ENCODE peak calls at places on chromosomes 12 and 14, in four cellular contexts. T is fibroblast of lung, A is cardiac muscle cell, U is A549. K is an unnamed sample.

GRCh38 chr14:31395572-31396205 is 24.7 kb downstream of the HEATR5A start:
- DNase-seq in T (no peak), A (no peak), U (no peak), K (no peak)

GRCh38 chr12:57048423-57048822 is 1.5 kb downstream of the MYO1A start:
- DNase-seq in T (no peak), A (no peak), U (no peak), K (no peak)

GRCh38 chr12:130303781-130304180 is 33.9 kb upstream of the PIWIL1 start:
- DNase-seq in T (no peak), A (no peak), U (no peak), K (no peak)

GRCh38 chr12:30982413-30982812 is 55.9 kb downstream of the TSPAN11 start:
- DNase-seq in T (no peak), A (no peak), U (no peak), K (no peak)

GRCh38 chr12:76478045-76478444 is 81.5 kb downstream of the OSBPL8 start:
- DNase-seq in T (no peak), A (no peak), U (no peak), K (no peak)

GRCh38 chr14:24694680-24695079 is 60.7 kb upstream of the GZMB start:
- DNase-seq in T (no peak), A (no peak), U (no peak), K (no peak)

GRCh38 chr14:26984318-26985177 is 386.7 kb upstream of the NOVA1 start:
- DNase-seq in T (peak; percentile 55), A (peak; percentile 81), U (peak; percentile 77), K (peak; percentile 8)

GRCh38 chr12:121711925-121712461 is 559 bp upstream of the TMEM120B start:
- DNase-seq in T (peak; percentile 31), A (peak; percentile 60), U (peak; percentile 53), K (no peak)

GRCh38 chr12:104667139-104667538 is 210.4 kb downstream of the CHST11 start:
- DNase-seq in T (peak; percentile 82), A (no peak), U (no peak), K (no peak)

GRCh38 chr12:47767197-47767724 is 5.8 kb upstream of the SLC48A1 start:
- DNase-seq in T (no peak), A (peak; percentile 57), U (peak; percentile 69), K (no peak)

GRCh38 chr14:92514844-92515509 is 1.4 kb downstream of the RIN3 start:
- DNase-seq in T (no peak), A (no peak), U (no peak), K (peak; percentile 25)

GRCh38 chr12:22529281-22530060 is 14.9 kb downstream of the C2CD5 start:
- DNase-seq in T (peak; percentile 49), A (no peak), U (peak; percentile 62), K (no peak)

GRCh38 chr12:59973515-59973914 is 377.7 kb downstream of the SLC16A7 start:
- DNase-seq in T (peak; percentile 90), A (no peak), U (no peak), K (no peak)

GRCh38 chr14:96121660-96122395 is 82.7 kb downstream of the C14orf132 start:
- DNase-seq in T (peak; percentile 78), A (no peak), U (no peak), K (no peak)

GRCh38 chr14:75277000-75277795 is 1.4 kb upstream of the FOS start:
- DNase-seq in T (peak; percentile 88), A (peak; percentile 90), U (peak; percentile 90), K (peak; percentile 81)

GRCh38 chr14:91303091-91303923 is 58.8 kb upstream of the GPR68 start:
- DNase-seq in T (no peak), A (peak; percentile 67), U (peak; percentile 41), K (no peak)

GRCh38 chr14:94557327-94557726 is 3.9 kb upstream of the SERPINA4 start:
- DNase-seq in T (no peak), A (no peak), U (no peak), K (no peak)

GRCh38 chr14:86777950-86778602 is 1214.9 kb downstream of the GALC start:
- DNase-seq in T (peak; percentile 75), A (no peak), U (no peak), K (no peak)

GRCh38 chr14:70086685-70087379 is 101.9 kb downstream of the SLC8A3 start:
- DNase-seq in T (peak; percentile 27), A (peak; percentile 49), U (peak; percentile 65), K (no peak)

GRCh38 chr14:92716131-92716530 is 32.3 kb downstream of the LGMN start:
- DNase-seq in T (no peak), A (no peak), U (no peak), K (no peak)

GRCh38 chr14:105144666-105145380 is 23.8 kb downstream of the JAG2 start:
- DNase-seq in T (no peak), A (no peak), U (no peak), K (no peak)

GRCh38 chr12:26198742-26199141 is 3.4 kb downstream of the SSPN start:
- DNase-seq in T (peak; percentile 87), A (no peak), U (no peak), K (peak; percentile 69)

GRCh38 chr12:112134731-112135130 is 9.4 kb downstream of the TRAFD1 start:
- DNase-seq in T (no peak), A (no peak), U (no peak), K (no peak)
- H3K27ac ChIP-seq in T (no peak overlapping the region), A (no peak overlapping the region), U (no peak overlapping the region), K (no peak overlapping the region)

DNA sequence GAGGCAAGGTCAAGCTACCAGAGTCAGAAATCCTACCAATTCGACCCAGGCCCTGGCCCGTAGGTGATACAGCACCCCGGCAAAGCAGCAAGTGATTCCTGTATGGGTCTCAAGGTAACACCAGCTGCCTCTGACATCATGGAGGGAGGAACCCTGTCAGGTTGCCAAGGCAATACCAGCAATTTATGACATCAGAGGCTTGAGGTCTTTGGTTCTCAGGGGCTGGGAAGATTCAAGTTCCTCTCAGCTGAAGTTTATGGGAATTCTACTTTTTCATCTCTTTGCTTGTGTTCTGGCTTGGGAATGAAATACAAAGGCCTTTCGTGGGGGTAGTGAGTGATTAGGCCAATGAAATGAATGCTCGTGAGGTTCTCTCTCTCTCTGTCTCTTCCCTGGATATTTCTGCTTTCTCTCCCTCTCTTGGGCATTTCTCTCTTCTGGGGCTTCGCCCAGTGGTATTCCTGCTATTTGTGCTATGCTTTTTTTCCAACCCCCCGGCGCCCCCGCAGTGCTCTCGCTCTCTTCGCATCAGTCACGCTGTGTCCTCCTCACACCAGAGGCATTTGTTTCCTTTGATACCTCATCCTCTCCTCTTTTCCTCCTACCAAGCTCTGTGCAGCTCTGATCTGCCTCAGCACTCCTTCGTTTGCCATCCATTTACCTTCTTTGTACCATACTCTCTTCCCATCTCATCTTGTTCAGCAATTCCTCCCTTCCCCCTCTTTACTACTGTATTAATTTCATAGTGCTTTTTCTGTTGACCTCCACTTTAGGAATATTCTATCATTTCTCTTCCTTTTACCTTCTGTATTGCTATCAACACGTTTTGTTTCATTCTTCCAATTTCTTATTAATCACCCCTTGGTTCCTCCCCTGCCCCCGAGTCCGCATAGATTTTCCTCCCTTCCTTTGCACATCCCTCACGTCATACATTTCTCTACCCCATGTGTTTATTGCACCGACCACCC is 2.9 kb downstream of the ZFHX2 start:
- DNase-seq in T (peak; percentile 71), A (no peak), U (no peak), K (no peak)
- H3K4me1 ChIP-seq in T (no peaks in the 10 kb centered on the region), A (peaks cover 14% of the 10 kb centered on the region), U (peaks cover 4% of the 10 kb centered on the region), K (peaks cover 8% of the 10 kb centered on the region)

DNA sequence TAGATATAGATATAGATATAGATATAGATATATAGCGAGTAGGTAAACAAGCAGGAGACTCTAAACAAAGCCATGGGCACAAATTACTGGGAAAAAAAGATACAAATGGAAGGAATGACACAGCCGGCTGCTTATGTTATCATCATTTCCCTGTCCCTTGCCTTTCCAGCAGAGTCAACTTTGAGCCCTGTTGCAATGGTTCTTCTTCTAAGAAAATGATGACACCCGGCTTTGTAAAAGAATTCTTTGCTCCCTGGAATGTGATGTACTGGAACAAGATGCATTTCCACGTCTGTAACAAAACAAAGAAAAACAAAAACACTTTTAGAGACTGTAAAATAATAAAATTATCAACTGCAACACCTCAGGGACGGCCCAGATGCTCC is 1121.4 kb upstream of the TMEM132C start:
- DNase-seq in T (no peak), A (no peak), U (no peak), K (no peak)
- H3K4me3 ChIP-seq in T (peak overlapping the region; percentile 64), A (no peak overlapping the region), U (peak overlapping the region; percentile 53), K (peak overlapping the region; percentile 57)

DNA sequence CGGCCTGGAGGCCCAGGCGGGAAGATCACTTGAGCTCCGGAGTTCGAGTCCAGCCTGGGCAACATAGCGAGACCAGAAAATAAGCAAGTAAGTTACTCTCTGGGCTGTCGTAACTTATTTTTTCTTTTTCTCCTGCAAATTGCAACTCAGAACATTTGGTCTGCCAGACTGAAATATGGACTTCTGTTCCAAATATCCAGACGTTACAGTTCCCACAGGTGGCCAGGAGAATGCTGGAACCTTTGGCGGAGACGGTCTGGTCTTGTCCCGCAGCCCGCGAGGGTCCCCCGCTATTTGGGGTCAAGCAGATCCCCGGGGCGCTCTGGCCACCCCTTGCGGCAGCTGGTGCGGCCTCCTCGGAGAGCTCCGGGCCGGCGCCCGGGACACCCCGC is 488 bp upstream of the PLEKHH1 start:
- DNase-seq in T (no peak), A (no peak), U (no peak), K (no peak)
- H3K27ac ChIP-seq in T (no peak overlapping the region), A (peak overlapping the region; percentile 19), U (peak overlapping the region; percentile 90), K (no peak overlapping the region)

GRCh38 chr12:50190859-50191258 is 23.7 kb upstream of the CERS5 start:
- DNase-seq in T (no peak), A (no peak), U (no peak), K (no peak)
- H3K4me1 ChIP-seq in T (peaks cover 16% of the 10 kb centered on the region), A (no peaks in the 10 kb centered on the region), U (no peaks in the 10 kb centered on the region), K (peaks cover 37% of the 10 kb centered on the region)

DNA sequence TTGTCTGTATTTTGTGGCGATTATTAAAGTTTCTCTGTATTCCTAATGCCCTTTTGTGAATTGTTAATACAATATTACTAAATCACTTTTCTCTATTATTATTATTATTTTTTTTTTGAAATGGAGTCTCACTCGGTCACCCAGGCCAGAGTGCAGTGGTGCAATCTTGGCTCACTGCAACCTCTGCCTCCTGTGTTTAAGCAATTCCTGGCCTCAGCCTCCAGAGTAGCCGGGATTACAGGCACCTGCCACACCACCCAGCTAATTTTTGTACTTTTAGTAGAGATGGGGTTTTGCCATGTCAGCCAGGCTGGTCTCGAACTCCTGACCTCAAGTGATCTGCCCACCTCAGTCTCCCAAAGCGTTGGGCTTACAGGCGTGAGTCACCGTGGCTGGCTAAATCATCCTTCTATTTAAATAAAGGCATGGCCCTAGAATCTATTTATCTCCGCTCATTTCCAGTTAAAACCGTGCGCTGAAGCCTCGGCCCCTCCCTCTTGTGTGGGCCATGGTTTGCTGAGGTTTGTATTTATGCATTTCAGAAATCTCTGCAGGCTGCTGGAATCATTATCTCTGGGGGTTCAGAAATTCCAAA is 1136.4 kb upstream of the TMEM132C start:
- DNase-seq in T (peak; percentile 42), A (no peak), U (peak; percentile 66), K (peak; percentile 47)
- H3K4me3 ChIP-seq in T (no peak overlapping the region), A (no peak overlapping the region), U (peak overlapping the region; percentile 17), K (no peak overlapping the region)

GRCh38 chr14:98296895-98297294 is 975.1 kb downstream of the BCL11B start:
- DNase-seq in T (no peak), A (no peak), U (no peak), K (no peak)
- H3K27ac ChIP-seq in T (no peak overlapping the region), A (no peak overlapping the region), U (no peak overlapping the region), K (no peak overlapping the region)

GRCh38 chr14:103126873-103127304 is 3.6 kb downstream of the TNFAIP2 start:
- DNase-seq in T (peak; percentile 47), A (peak; percentile 91), U (no peak), K (no peak)
- H3K4me1 ChIP-seq in T (peaks cover 30% of the 10 kb centered on the region), A (no peaks in the 10 kb centered on the region), U (peaks cover 75% of the 10 kb centered on the region), K (peaks cover 68% of the 10 kb centered on the region)

GRCh38 chr12:93135286-93136239 is 206.5 kb upstream of the EEA1 start:
- DNase-seq in T (peak; percentile 20), A (no peak), U (no peak), K (no peak)
- H3K4me3 ChIP-seq in T (no peak overlapping the region), A (no peak overlapping the region), U (no peak overlapping the region), K (no peak overlapping the region)